ENCODE peak calls at places on chromosomes 16 and 17, in six cellular contexts. One of them, this sample, is unnamed.

GRCh38 chr17:41800601-41801373 is 11.0 kb downstream of the P3H4 start:
- DNase-seq in head of caudate nucleus: no peak
- DNase-seq in AG04450: no peak
- DNase-seq in stimulated activated CD4-positive, alpha-beta T cell treated with anti-CD3 and anti-CD28 coated beads, Interleukin-2, amount 100 ng/mL, for 48 hours: no peak
- DNase-seq in GM10248: no peak
- DNase-seq in mucosa of descending colon: peak; percentile 91
- DNase-seq in this sample: peak; percentile 41

GRCh38 chr16:64416232-64417010 is 705.4 kb downstream of the CDH11 start:
- DNase-seq in AG04450: no peak
- DNase-seq in mucosa of descending colon: no peak
- DNase-seq in GM10248: no peak
- DNase-seq in stimulated activated CD4-positive, alpha-beta T cell treated with anti-CD3 and anti-CD28 coated beads, Interleukin-2, amount 100 ng/mL, for 48 hours: no peak
- DNase-seq in head of caudate nucleus: no peak
- DNase-seq in this sample: peak; percentile 59

GRCh38 chr17:79824893-79825579 is 14.2 kb downstream of the CBX4 start:
- DNase-seq in GM10248: no peak
- DNase-seq in mucosa of descending colon: no peak
- DNase-seq in stimulated activated CD4-positive, alpha-beta T cell treated with anti-CD3 and anti-CD28 coated beads, Interleukin-2, amount 100 ng/mL, for 48 hours: no peak
- DNase-seq in AG04450: no peak
- DNase-seq in head of caudate nucleus: no peak
- DNase-seq in this sample: no peak

GRCh38 chr17:58669853-58670252 is 22.0 kb downstream of the TEX14 start:
- DNase-seq in head of caudate nucleus: no peak
- DNase-seq in stimulated activated CD4-positive, alpha-beta T cell treated with anti-CD3 and anti-CD28 coated beads, Interleukin-2, amount 100 ng/mL, for 48 hours: no peak
- DNase-seq in AG04450: no peak
- DNase-seq in mucosa of descending colon: no peak
- DNase-seq in GM10248: no peak
- DNase-seq in this sample: no peak

GRCh38 chr16:2385441-2385840 is 43.8 kb upstream of the CCNF start:
- DNase-seq in head of caudate nucleus: no peak
- DNase-seq in GM10248: no peak
- DNase-seq in mucosa of descending colon: no peak
- DNase-seq in AG04450: no peak
- DNase-seq in stimulated activated CD4-positive, alpha-beta T cell treated with anti-CD3 and anti-CD28 coated beads, Interleukin-2, amount 100 ng/mL, for 48 hours: no peak
- DNase-seq in this sample: no peak

GRCh38 chr17:4950075-4950756 is 703 bp upstream of the ENO3 start:
- DNase-seq in AG04450: no peak
- DNase-seq in stimulated activated CD4-positive, alpha-beta T cell treated with anti-CD3 and anti-CD28 coated beads, Interleukin-2, amount 100 ng/mL, for 48 hours: no peak
- DNase-seq in GM10248: no peak
- DNase-seq in head of caudate nucleus: no peak
- DNase-seq in mucosa of descending colon: peak; percentile 86
- DNase-seq in this sample: no peak

GRCh38 chr16:84413605-84414004 is 45.3 kb downstream of the ATP2C2 start:
- DNase-seq in mucosa of descending colon: no peak
- DNase-seq in AG04450: no peak
- DNase-seq in head of caudate nucleus: no peak
- DNase-seq in stimulated activated CD4-positive, alpha-beta T cell treated with anti-CD3 and anti-CD28 coated beads, Interleukin-2, amount 100 ng/mL, for 48 hours: no peak
- DNase-seq in GM10248: no peak
- DNase-seq in this sample: no peak

GRCh38 chr16:27237229-27238015 is 31.1 kb downstream of the NSMCE1 start:
- DNase-seq in mucosa of descending colon: peak; percentile 52
- DNase-seq in AG04450: no peak
- DNase-seq in head of caudate nucleus: no peak
- DNase-seq in stimulated activated CD4-positive, alpha-beta T cell treated with anti-CD3 and anti-CD28 coated beads, Interleukin-2, amount 100 ng/mL, for 48 hours: peak; percentile 66
- DNase-seq in GM10248: peak; percentile 80
- DNase-seq in this sample: no peak

GRCh38 chr17:80885922-80886582 is 105.6 kb upstream of the CHMP6 start:
- DNase-seq in head of caudate nucleus: no peak
- DNase-seq in mucosa of descending colon: peak; percentile 13
- DNase-seq in AG04450: no peak
- DNase-seq in GM10248: no peak
- DNase-seq in stimulated activated CD4-positive, alpha-beta T cell treated with anti-CD3 and anti-CD28 coated beads, Interleukin-2, amount 100 ng/mL, for 48 hours: no peak
- DNase-seq in this sample: no peak

GRCh38 chr16:85479972-85480726 is 133.0 kb upstream of the GSE1 start:
- DNase-seq in GM10248: peak; percentile 86
- DNase-seq in AG04450: no peak
- DNase-seq in stimulated activated CD4-positive, alpha-beta T cell treated with anti-CD3 and anti-CD28 coated beads, Interleukin-2, amount 100 ng/mL, for 48 hours: no peak
- DNase-seq in mucosa of descending colon: peak; percentile 81
- DNase-seq in head of caudate nucleus: no peak
- DNase-seq in this sample: no peak

GRCh38 chr17:66841328-66841727 is 6.4 kb downstream of the CACNG5 start:
- DNase-seq in head of caudate nucleus: no peak
- DNase-seq in AG04450: no peak
- DNase-seq in mucosa of descending colon: no peak
- DNase-seq in stimulated activated CD4-positive, alpha-beta T cell treated with anti-CD3 and anti-CD28 coated beads, Interleukin-2, amount 100 ng/mL, for 48 hours: no peak
- DNase-seq in GM10248: no peak
- DNase-seq in this sample: no peak

GRCh38 chr17:76707985-76708807 is 2.6 kb downstream of the MXRA7 start:
- DNase-seq in stimulated activated CD4-positive, alpha-beta T cell treated with anti-CD3 and anti-CD28 coated beads, Interleukin-2, amount 100 ng/mL, for 48 hours: no peak
- DNase-seq in AG04450: no peak
- DNase-seq in GM10248: no peak
- DNase-seq in head of caudate nucleus: peak; percentile 79
- DNase-seq in mucosa of descending colon: no peak
- DNase-seq in this sample: no peak

GRCh38 chr17:20934288-20934687 is 108.5 kb downstream of the USP22 start:
- DNase-seq in stimulated activated CD4-positive, alpha-beta T cell treated with anti-CD3 and anti-CD28 coated beads, Interleukin-2, amount 100 ng/mL, for 48 hours: no peak
- DNase-seq in head of caudate nucleus: no peak
- DNase-seq in GM10248: no peak
- DNase-seq in AG04450: no peak
- DNase-seq in mucosa of descending colon: no peak
- DNase-seq in this sample: no peak

GRCh38 chr17:40093580-40094201 is 6.7 kb downstream of the NR1D1 start:
- DNase-seq in stimulated activated CD4-positive, alpha-beta T cell treated with anti-CD3 and anti-CD28 coated beads, Interleukin-2, amount 100 ng/mL, for 48 hours: no peak
- DNase-seq in head of caudate nucleus: no peak
- DNase-seq in GM10248: no peak
- DNase-seq in AG04450: no peak
- DNase-seq in mucosa of descending colon: no peak
- DNase-seq in this sample: no peak

GRCh38 chr17:82690786-82691489 is 7.6 kb downstream of the RAB40B start:
- DNase-seq in GM10248: no peak
- DNase-seq in head of caudate nucleus: peak; percentile 77
- DNase-seq in mucosa of descending colon: peak; percentile 17
- DNase-seq in stimulated activated CD4-positive, alpha-beta T cell treated with anti-CD3 and anti-CD28 coated beads, Interleukin-2, amount 100 ng/mL, for 48 hours: no peak
- DNase-seq in AG04450: no peak
- DNase-seq in this sample: no peak

GRCh38 chr16:67530013-67530939 is 1.6 kb downstream of the RIPOR1 start:
- DNase-seq in GM10248: peak; percentile 67
- DNase-seq in stimulated activated CD4-positive, alpha-beta T cell treated with anti-CD3 and anti-CD28 coated beads, Interleukin-2, amount 100 ng/mL, for 48 hours: no peak
- DNase-seq in mucosa of descending colon: peak; percentile 73
- DNase-seq in AG04450: no peak
- DNase-seq in head of caudate nucleus: peak; percentile 79
- DNase-seq in this sample: no peak

GRCh38 chr17:28983286-28984240 is 22.3 kb downstream of the SEZ6 start:
- DNase-seq in GM10248: no peak
- DNase-seq in AG04450: no peak
- DNase-seq in head of caudate nucleus: peak; percentile 65
- DNase-seq in stimulated activated CD4-positive, alpha-beta T cell treated with anti-CD3 and anti-CD28 coated beads, Interleukin-2, amount 100 ng/mL, for 48 hours: no peak
- DNase-seq in mucosa of descending colon: no peak
- DNase-seq in this sample: no peak

GRCh38 chr16:88605186-88606145 is 32.9 kb upstream of the IL17C start:
- DNase-seq in mucosa of descending colon: no peak
- DNase-seq in AG04450: no peak
- DNase-seq in head of caudate nucleus: no peak
- DNase-seq in stimulated activated CD4-positive, alpha-beta T cell treated with anti-CD3 and anti-CD28 coated beads, Interleukin-2, amount 100 ng/mL, for 48 hours: no peak
- DNase-seq in GM10248: no peak
- DNase-seq in this sample: no peak

GRCh38 chr16:56848955-56849689 is 15.9 kb upstream of the SLC12A3 start:
- DNase-seq in head of caudate nucleus: peak; percentile 59
- DNase-seq in mucosa of descending colon: peak; percentile 6
- DNase-seq in AG04450: no peak
- DNase-seq in stimulated activated CD4-positive, alpha-beta T cell treated with anti-CD3 and anti-CD28 coated beads, Interleukin-2, amount 100 ng/mL, for 48 hours: no peak
- DNase-seq in GM10248: no peak
- DNase-seq in this sample: no peak

GRCh38 chr16:56363181-56363716 is 62.1 kb downstream of the AMFR start:
- DNase-seq in mucosa of descending colon: no peak
- DNase-seq in head of caudate nucleus: no peak
- DNase-seq in AG04450: no peak
- DNase-seq in stimulated activated CD4-positive, alpha-beta T cell treated with anti-CD3 and anti-CD28 coated beads, Interleukin-2, amount 100 ng/mL, for 48 hours: no peak
- DNase-seq in GM10248: peak; percentile 6
- DNase-seq in this sample: no peak

GRCh38 chr16:88464447-88465318 is 11.6 kb downstream of the ZFPM1 start:
- DNase-seq in GM10248: peak; percentile 67
- DNase-seq in head of caudate nucleus: no peak
- DNase-seq in mucosa of descending colon: no peak
- DNase-seq in AG04450: no peak
- DNase-seq in stimulated activated CD4-positive, alpha-beta T cell treated with anti-CD3 and anti-CD28 coated beads, Interleukin-2, amount 100 ng/mL, for 48 hours: no peak
- DNase-seq in this sample: no peak

GRCh38 chr16:53142823-53143568 is 88.2 kb downstream of the CHD9 start:
- DNase-seq in head of caudate nucleus: no peak
- DNase-seq in GM10248: no peak
- DNase-seq in stimulated activated CD4-positive, alpha-beta T cell treated with anti-CD3 and anti-CD28 coated beads, Interleukin-2, amount 100 ng/mL, for 48 hours: no peak
- DNase-seq in AG04450: no peak
- DNase-seq in mucosa of descending colon: no peak
- DNase-seq in this sample: no peak

GRCh38 chr17:1975573-1975972 is 49.6 kb downstream of the RTN4RL1 start:
- DNase-seq in mucosa of descending colon: no peak
- DNase-seq in GM10248: no peak
- DNase-seq in stimulated activated CD4-positive, alpha-beta T cell treated with anti-CD3 and anti-CD28 coated beads, Interleukin-2, amount 100 ng/mL, for 48 hours: no peak
- DNase-seq in AG04450: no peak
- DNase-seq in head of caudate nucleus: no peak
- DNase-seq in this sample: no peak

GRCh38 chr17:9677411-9677810 is 32.1 kb downstream of the USP43 start:
- DNase-seq in AG04450: no peak
- DNase-seq in GM10248: no peak
- DNase-seq in stimulated activated CD4-positive, alpha-beta T cell treated with anti-CD3 and anti-CD28 coated beads, Interleukin-2, amount 100 ng/mL, for 48 hours: no peak
- DNase-seq in head of caudate nucleus: no peak
- DNase-seq in mucosa of descending colon: no peak
- DNase-seq in this sample: no peak

GRCh38 chr17:4583796-4584124 is 569 bp upstream of the SMTNL2 start:
- DNase-seq in GM10248: no peak
- DNase-seq in mucosa of descending colon: no peak
- DNase-seq in head of caudate nucleus: no peak
- DNase-seq in AG04450: no peak
- DNase-seq in stimulated activated CD4-positive, alpha-beta T cell treated with anti-CD3 and anti-CD28 coated beads, Interleukin-2, amount 100 ng/mL, for 48 hours: no peak
- DNase-seq in this sample: no peak